ENCODE peak calls at places on chromosomes 5 and 9, in seven cellular contexts. T is esophagus squamous epithelium; V is T follicular helper cell; M is cardiac fibroblast; C is adrenal gland; H is stimulated activated CD4-positive, alpha-beta T cell treated with anti-CD3 and anti-CD28 coated beads, Interleukin-12 subunit alpha, Interleukin-12 subunit beta, amount 100 ng/mL, for 48 hours; K is stromal cell of bone marrow. L is an unnamed sample.
A peak's percentile ranks its signal among the peaks of the same experiment; 100 is the strongest.

GRCh38 chr5:177389368-177390169 is 5.3 kb downstream of the SLC34A1 start:
- DNase-seq in T (no peak), V (peak; percentile 42), M (peak; percentile 71), C (no peak), H (no peak), K (peak; percentile 90), L (no peak)

GRCh38 chr9:123640792-123641222 is 284.8 kb downstream of the CRB2 start:
- DNase-seq in T (no peak), V (no peak), M (no peak), C (no peak), H (peak; percentile 39), K (no peak), L (no peak)

GRCh38 chr5:134122530-134122929 is 8.0 kb downstream of the TCF7 start:
- DNase-seq in T (no peak), V (peak; percentile 58), M (no peak), C (no peak), H (no peak), K (no peak), L (no peak)

GRCh38 chr5:610744-611730 is 1.1 kb upstream of the CEP72 start:
- DNase-seq in T (no peak), V (no peak), M (no peak), C (no peak), H (no peak), K (no peak), L (no peak)

GRCh38 chr9:126836216-126836615 is 24.2 kb upstream of the ZBTB34 start:
- DNase-seq in T (no peak), V (no peak), M (peak; percentile 15), C (no peak), H (no peak), K (no peak), L (no peak)

GRCh38 chr9:98494852-98495251 is 213.9 kb downstream of the GABBR2 start:
- DNase-seq in T (no peak), V (no peak), M (no peak), C (no peak), H (no peak), K (no peak), L (no peak)

GRCh38 chr9:124011460-124012301 is at the start of gene LHX2:
- DNase-seq in T (no peak), V (no peak), M (peak; percentile 85), C (no peak), H (no peak), K (peak; percentile 28), L (peak; percentile 63)

GRCh38 chr5:127706691-127707090 is 3.5 kb downstream of the CCDC192 start:
- DNase-seq in T (no peak), V (no peak), M (no peak), C (no peak), H (no peak), K (no peak), L (no peak)

GRCh38 chr5:79516986-79517385 is 3.1 kb upstream of the HOMER1 start:
- DNase-seq in T (no peak), V (no peak), M (no peak), C (no peak), H (no peak), K (no peak), L (no peak)

GRCh38 chr9:112378441-112379176 is 1.3 kb upstream of the HSDL2 start:
- DNase-seq in T (no peak), V (no peak), M (no peak), C (no peak), H (peak; percentile 21), K (no peak), L (peak; percentile 30)

GRCh38 chr5:4862500-4862899 is 277.6 kb upstream of the ADAMTS16 start:
- DNase-seq in T (no peak), V (no peak), M (peak; percentile 58), C (no peak), H (no peak), K (peak; percentile 17), L (no peak)

GRCh38 chr5:157920828-157921170 is 61.9 kb upstream of the CLINT1 start:
- DNase-seq in T (no peak), V (no peak), M (no peak), C (no peak), H (no peak), K (no peak), L (no peak)

GRCh38 chr5:147464211-147464610 is 45.7 kb downstream of the DPYSL3 start:
- DNase-seq in T (no peak), V (no peak), M (peak; percentile 71), C (peak; percentile 36), H (no peak), K (no peak), L (peak; percentile 36)

GRCh38 chr9:101354143-101354764 is 30.6 kb downstream of the BAAT start:
- DNase-seq in T (no peak), V (no peak), M (no peak), C (no peak), H (no peak), K (no peak), L (no peak)

GRCh38 chr5:112312295-112312694 is 106.8 kb downstream of the EPB41L4A start:
- DNase-seq in T (no peak), V (no peak), M (no peak), C (no peak), H (no peak), K (no peak), L (no peak)

GRCh38 chr9:37938121-37938906 is 34.4 kb upstream of the SLC25A51 start:
- DNase-seq in T (no peak), V (no peak), M (peak; percentile 78), C (peak; percentile 49), H (no peak), K (no peak), L (no peak)

GRCh38 chr5:176825234-176825633 is 14.9 kb downstream of the UNC5A start:
- DNase-seq in T (no peak), V (no peak), M (no peak), C (no peak), H (no peak), K (no peak), L (no peak)

GRCh38 chr5:111200828-111201227 is 23.4 kb upstream of the CAMK4 start:
- DNase-seq in T (no peak), V (no peak), M (no peak), C (no peak), H (no peak), K (no peak), L (no peak)

GRCh38 chr9:79257671-79258410 is 313.9 kb upstream of the TLE4 start:
- DNase-seq in T (no peak), V (no peak), M (no peak), C (no peak), H (no peak), K (no peak), L (no peak)

L was measured in testis.